ENCODE peak calls at places on chromosomes 3 and 15, in nine cellular contexts. P is epithelial cell of esophagus, X is sigmoid colon, F is tibial artery, K is suprapubic skin, E is lower lobe of right lung, G is foreskin fibroblast, D is breast epithelium, O is cardiac fibroblast. U is an unnamed sample.

GRCh38 chr3:113167929-113168771 is 43.2 kb upstream of the BOC start:
- DNase-seq in P (no peak), X (peak), F (peak), K (no peak), E (no peak), G (no peak), D (no peak), O (no peak), U (no peak)

GRCh38 chr3:22039156-22039555 is 288.1 kb upstream of the ZNF385D start:
- DNase-seq in P (no peak), X (no peak), F (no peak), K (no peak), E (no peak), G (no peak), D (no peak), O (no peak), U (no peak)

GRCh38 chr3:168249048-168249538 is 153.4 kb upstream of the GOLIM4 start:
- DNase-seq in P (peak), X (no peak), F (peak), K (no peak), E (no peak), G (peak), D (no peak), O (peak), U (peak)

GRCh38 chr3:46705022-46705530 is 3.9 kb downstream of the TMIE start:
- DNase-seq in P (peak), X (peak), F (peak), K (peak), E (peak), G (peak), D (peak), O (peak), U (peak)

GRCh38 chr3:60017631-60018030 is 967.8 kb upstream of the CFAP20DC start:
- DNase-seq in P (peak), X (no peak), F (no peak), K (no peak), E (no peak), G (no peak), D (no peak), O (no peak), U (no peak)

GRCh38 chr3:354433-354832 is 157.9 kb downstream of the CHL1 start:
- DNase-seq in P (peak), X (no peak), F (no peak), K (no peak), E (no peak), G (peak), D (no peak), O (peak), U (peak)

GRCh38 chr3:29601861-29602585 is 321.2 kb downstream of the RBMS3 start:
- DNase-seq in P (no peak), X (no peak), F (no peak), K (no peak), E (no peak), G (no peak), D (no peak), O (peak), U (no peak)

GRCh38 chr3:57992430-57993213 is 15.6 kb upstream of the FLNB start:
- DNase-seq in P (no peak), X (no peak), F (no peak), K (no peak), E (no peak), G (no peak), D (no peak), O (peak), U (peak)

GRCh38 chr15:69583627-69584026 is 131.0 kb downstream of the RPLP1 start:
- DNase-seq in P (no peak), X (no peak), F (no peak), K (no peak), E (no peak), G (no peak), D (no peak), O (no peak), U (no peak)

GRCh38 chr3:55329849-55330248 is 157.3 kb downstream of the WNT5A start:
- DNase-seq in P (peak), X (no peak), F (no peak), K (no peak), E (no peak), G (peak), D (no peak), O (peak), U (peak)

GRCh38 chr3:94336076-94336741 is 273.3 kb downstream of the NSUN3 start:
- DNase-seq in P (peak), X (no peak), F (no peak), K (no peak), E (no peak), G (peak), D (no peak), O (peak), U (peak)

GRCh38 chr3:179871782-179872181 is 165.0 kb downstream of the PEX5L start:
- DNase-seq in P (peak), X (no peak), F (no peak), K (no peak), E (no peak), G (no peak), D (no peak), O (no peak), U (no peak)

GRCh38 chr3:161163297-161163696 is 57.8 kb upstream of the NMD3 start:
- DNase-seq in P (peak), X (no peak), F (no peak), K (no peak), E (no peak), G (peak), D (no peak), O (peak), U (peak)

GRCh38 chr15:78210349-78210717 is 24.0 kb downstream of the ACSBG1 start:
- DNase-seq in P (no peak), X (no peak), F (no peak), K (peak), E (no peak), G (no peak), D (peak), O (no peak), U (no peak)

GRCh38 chr15:46277994-46278885 is 643.4 kb downstream of the SQOR start:
- DNase-seq in P (no peak), X (no peak), F (no peak), K (no peak), E (no peak), G (no peak), D (no peak), O (no peak), U (no peak)

GRCh38 chr15:36959746-36960145 is 140.6 kb downstream of the MEIS2 start:
- DNase-seq in P (peak), X (no peak), F (no peak), K (no peak), E (no peak), G (no peak), D (no peak), O (no peak), U (peak)

GRCh38 chr3:97070302-97070701 is 255.9 kb downstream of the EPHA6 start:
- DNase-seq in P (peak), X (no peak), F (no peak), K (no peak), E (no peak), G (no peak), D (no peak), O (no peak), U (no peak)

GRCh38 chr3:104367000-104367399 is 999.7 kb upstream of the ALCAM start:
- DNase-seq in P (no peak), X (no peak), F (no peak), K (no peak), E (no peak), G (no peak), D (no peak), O (peak), U (no peak)

GRCh38 chr15:22795206-22796063 is 9.0 kb downstream of the NIPA1 start:
- DNase-seq in P (no peak), X (no peak), F (no peak), K (no peak), E (no peak), G (peak), D (no peak), O (no peak), U (no peak)

GRCh38 chr15:50939911-50940310 is 31.4 kb downstream of the AP4E1 start:
- DNase-seq in P (peak), X (no peak), F (no peak), K (no peak), E (no peak), G (peak), D (no peak), O (peak), U (peak)

GRCh38 chr3:27657404-27657803 is 64.7 kb downstream of the EOMES start:
- DNase-seq in P (peak), X (no peak), F (no peak), K (no peak), E (no peak), G (peak), D (no peak), O (peak), U (no peak)

GRCh38 chr3:122563717-122564025 is 429 bp downstream of the PARP9 start:
- DNase-seq in P (no peak), X (no peak), F (peak), K (no peak), E (no peak), G (peak), D (no peak), O (peak), U (peak)

DNA sequence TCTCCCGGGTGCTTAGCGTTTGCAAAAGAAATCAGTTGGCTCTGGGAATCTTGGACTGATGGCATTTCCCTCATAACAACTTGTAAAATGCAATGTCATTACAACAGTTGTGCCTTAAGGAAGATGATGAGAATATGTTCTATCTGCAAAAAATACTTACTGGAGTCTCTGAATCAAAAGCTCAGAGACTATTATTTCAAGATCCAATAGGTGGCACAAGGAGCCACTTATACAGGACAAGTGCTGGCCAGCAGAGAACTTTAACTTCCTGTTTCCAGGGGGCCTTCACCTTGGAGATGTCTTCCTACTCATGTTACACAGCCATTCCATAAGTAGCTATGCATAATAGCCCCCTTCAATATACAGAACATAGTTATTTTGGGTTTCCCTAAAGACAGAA is 8.9 kb upstream of the RPS27L start:
- DNase-seq in P (no peak), X (no peak), F (no peak), K (no peak), E (no peak), G (no peak), D (no peak), O (peak), U (no peak)
- TF ChIP-seq CTCF in P (peak), X (no peak), F (no peak), K (no peak), E (peak), G (no peak), D (no peak), O (peak), U (no peak)

GRCh38 chr3:77142636-77143035 is 102.7 kb downstream of the ROBO2 start:
- DNase-seq in P (no peak), X (no peak), F (no peak), K (no peak), E (no peak), G (no peak), D (no peak), O (no peak), U (no peak)

GRCh38 chr3:77150028-77150427 is 110.1 kb downstream of the ROBO2 start:
- DNase-seq in P (no peak), X (no peak), F (no peak), K (no peak), E (no peak), G (no peak), D (no peak), O (no peak), U (no peak)

GRCh38 chr3:77150759-77151158 is 110.9 kb downstream of the ROBO2 start:
- DNase-seq in P (no peak), X (no peak), F (no peak), K (no peak), E (no peak), G (no peak), D (no peak), O (no peak), U (no peak)

GRCh38 chr3:77149382-77149781 is 109.5 kb downstream of the ROBO2 start:
- DNase-seq in P (no peak), X (no peak), F (no peak), K (no peak), E (no peak), G (no peak), D (no peak), O (no peak), U (no peak)

GRCh38 chr3:77147836-77148578 is 108.1 kb downstream of the ROBO2 start:
- DNase-seq in P (peak), X (no peak), F (no peak), K (no peak), E (no peak), G (peak), D (no peak), O (no peak), U (no peak)
- H3K4me3 ChIP-seq in P (no peak), X (no peak), F (no peak), K (no peak), E (no peak), G (no peak), D (no peak), O (no peak), U (no peak)

GRCh38 chr3:128482857-128483656 is 9.9 kb downstream of the GATA2 start:
- DNase-seq in P (peak), X (no peak), F (no peak), K (no peak), E (peak), G (peak), D (no peak), O (peak), U (peak)
- TF ChIP-seq CTCF in P (no peak), X (no peak), F (no peak), K (no peak), E (no peak), G (no peak), D (no peak), O (peak), U (peak)

GRCh38 chr3:147411777-147412176 is 2.6 kb downstream of the ZIC1 start:
- DNase-seq in P (no peak), X (no peak), F (no peak), K (no peak), E (no peak), G (no peak), D (no peak), O (no peak), U (no peak)

GRCh38 chr3:147409143-147410121 is at the start of gene ZIC1:
- DNase-seq in P (no peak), X (no peak), F (no peak), K (no peak), E (no peak), G (peak), D (no peak), O (no peak), U (no peak)

GRCh38 chr3:147411235-147411607 is 2.1 kb downstream of the ZIC1 start:
- DNase-seq in P (no peak), X (no peak), F (no peak), K (no peak), E (no peak), G (peak), D (no peak), O (peak), U (no peak)

GRCh38 chr3:147410126-147410517 is 957 bp downstream of the ZIC1 start:
- DNase-seq in P (no peak), X (no peak), F (no peak), K (no peak), E (no peak), G (no peak), D (no peak), O (no peak), U (no peak)

GRCh38 chr3:147410518-147411234 is 1.5 kb downstream of the ZIC1 start:
- DNase-seq in P (no peak), X (no peak), F (no peak), K (no peak), E (no peak), G (peak), D (no peak), O (peak), U (no peak)
- H3K4me3 ChIP-seq in P (no peak), X (peak), F (peak), K (peak), E (peak), G (peak), D (peak), O (peak), U (peak)

GRCh38 chr15:96893159-96893906 is 562.8 kb downstream of the NR2F2 start:
- DNase-seq in P (peak), X (no peak), F (no peak), K (no peak), E (no peak), G (no peak), D (no peak), O (peak), U (peak)
- TF ChIP-seq CTCF in P (peak), X (peak), F (peak), K (no peak), E (peak), G (no peak), D (peak), O (peak), U (peak)

GRCh38 chr3:124579641-124580040 is 150.6 kb upstream of the UMPS start:
- DNase-seq in P (no peak), X (no peak), F (no peak), K (no peak), E (no peak), G (no peak), D (no peak), O (no peak), U (no peak)
- H3K4me3 ChIP-seq in P (no peak), X (no peak), F (no peak), K (no peak), E (no peak), G (no peak), D (no peak), O (no peak), U (no peak)

DNA sequence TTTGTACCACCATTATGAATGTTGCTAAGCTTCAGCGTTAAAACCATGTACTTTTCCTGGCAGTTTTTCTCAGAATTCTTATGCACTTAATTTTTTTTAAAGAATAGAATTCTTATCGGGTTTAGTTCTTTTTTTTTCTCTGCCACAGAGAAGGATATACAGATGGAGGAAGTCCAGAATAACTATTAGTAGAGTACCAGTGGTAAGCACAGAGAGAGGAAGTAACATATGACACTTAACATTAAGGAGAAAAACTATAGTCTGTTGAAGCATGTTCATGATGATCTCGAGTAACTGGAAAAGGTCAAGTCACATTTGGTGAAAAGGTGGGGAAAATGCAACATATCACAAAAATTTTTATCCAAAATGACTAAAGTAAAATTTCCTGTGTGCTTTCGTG is 68.9 kb downstream of the RNF13 start:
- DNase-seq in P (no peak), X (no peak), F (no peak), K (no peak), E (no peak), G (no peak), D (no peak), O (no peak), U (no peak)
- TF ChIP-seq CTCF in P (no peak), X (no peak), F (no peak), K (no peak), E (no peak), G (no peak), D (no peak), O (no peak), U (no peak)

GRCh38 chr3:116340680-116341216 is 104.5 kb downstream of the LSAMP start:
- DNase-seq in P (no peak), X (no peak), F (no peak), K (no peak), E (no peak), G (peak), D (no peak), O (peak), U (peak)
- H3K4me3 ChIP-seq in P (no peak), X (no peak), F (no peak), K (no peak), E (no peak), G (no peak), D (no peak), O (no peak), U (no peak)

DNA sequence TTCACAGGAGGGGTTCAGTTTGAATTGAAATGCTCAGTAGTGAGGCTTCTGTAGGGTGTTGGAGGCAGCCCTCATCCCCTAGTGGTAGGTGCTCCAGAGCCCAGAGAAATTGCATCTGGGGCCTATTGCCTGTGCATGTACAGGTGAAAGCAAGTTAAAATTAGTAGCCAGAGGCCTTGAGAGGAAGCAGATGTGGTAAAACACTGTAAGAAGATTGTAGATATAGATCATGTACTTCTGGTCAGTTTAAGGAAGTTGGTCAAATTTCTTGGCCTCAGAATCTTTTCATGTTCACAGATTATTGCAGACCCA is 34.6 kb downstream of the IGSF10 start:
- DNase-seq in P (no peak), X (no peak), F (no peak), K (no peak), E (no peak), G (no peak), D (no peak), O (no peak), U (no peak)
- TF ChIP-seq CTCF in P (peak), X (no peak), F (no peak), K (no peak), E (no peak), G (no peak), D (no peak), O (no peak), U (no peak)

U was measured in fibroblast of villous mesenchyme.